ENCODE peak calls at places on chromosomes 11 and 22, in six cellular contexts. D is transverse colon; C is EH; P is choroid plexus epithelial cell; M is stimulated activated CD4-positive, alpha-beta T cell treated with anti-CD3 and anti-CD28 coated beads, TNF-alpha, amount 100 ng/mL, for 24 hours; R is fibroblast of the aortic adventitia. U is an unnamed sample.

GRCh38 chr11:119019996-119020395 is 1.4 kb downstream of the TRAPPC4 start:
- DNase-seq in D (no peak), C (peak), P (no peak), M (no peak), R (no peak), U (no peak)

GRCh38 chr11:120912504-120912903 is 111.4 kb upstream of the TBCEL start:
- DNase-seq in D (no peak), C (peak), P (peak), M (no peak), R (peak), U (no peak)

GRCh38 chr22:22515890-22516289 is 4.2 kb downstream of the ZNF280A start:
- DNase-seq in D (no peak), C (no peak), P (no peak), M (no peak), R (no peak), U (no peak)

GRCh38 chr11:46238078-46238966 is 39.1 kb upstream of the CREB3L1 start:
- DNase-seq in D (peak), C (peak), P (peak), M (peak), R (peak), U (peak)

GRCh38 chr22:37378642-37379058 is 48.6 kb downstream of the ELFN2 start:
- DNase-seq in D (no peak), C (no peak), P (peak), M (no peak), R (no peak), U (no peak)

GRCh38 chr11:68968306-68969255 is 12.2 kb downstream of the MRGPRD start:
- DNase-seq in D (peak), C (peak), P (no peak), M (no peak), R (peak), U (no peak)

GRCh38 chr22:50082961-50083461 is 2.2 kb downstream of the MLC1 start:
- DNase-seq in D (peak), C (no peak), P (no peak), M (no peak), R (no peak), U (no peak)

GRCh38 chr11:126192386-126192785 is 19.1 kb downstream of the RPUSD4 start:
- DNase-seq in D (no peak), C (no peak), P (no peak), M (no peak), R (no peak), U (no peak)

GRCh38 chr11:26599421-26599820 is 27.4 kb upstream of the MUC15 start:
- DNase-seq in D (no peak), C (peak), P (peak), M (no peak), R (peak), U (no peak)

GRCh38 chr22:23774922-23775436 is 2.3 kb downstream of the MMP11 start:
- DNase-seq in D (no peak), C (peak), P (peak), M (no peak), R (peak), U (no peak)

GRCh38 chr11:77379917-77380316 is 78.4 kb upstream of the GDPD4 start:
- DNase-seq in D (no peak), C (no peak), P (no peak), M (no peak), R (no peak), U (no peak)

GRCh38 chr11:34284836-34285235 is 73.0 kb downstream of the ABTB2 start:
- DNase-seq in D (no peak), C (no peak), P (no peak), M (no peak), R (no peak), U (no peak)

GRCh38 chr11:1403721-1404460 is 14.2 kb downstream of the BRSK2 start:
- DNase-seq in D (no peak), C (no peak), P (no peak), M (no peak), R (no peak), U (no peak)

GRCh38 chr11:14520086-14520901 is at the start of gene PSMA1:
- DNase-seq in D (peak), C (peak), P (peak), M (peak), R (peak), U (peak)

GRCh38 chr11:44157019-44157418 is 61.5 kb downstream of the EXT2 start:
- DNase-seq in D (no peak), C (no peak), P (no peak), M (no peak), R (no peak), U (no peak)